ENCODE peak calls at places on chromosomes 16 and 17, in ten cellular contexts. J, L, P, X, N, Y, M, D, G and V are unnamed samples.

GRCh38 chr16:75011634-75012307 is 12.9 kb downstream of the ZNRF1 start:
- DNase-seq in J (peak; percentile 84), L (no peak), P (peak; percentile 31), X (no peak), N (no peak), Y (no peak), M (peak; percentile 93), D (peak; percentile 36), G (no peak), V (peak; percentile 91)

GRCh38 chr17:81910840-81911276 is 341 bp downstream of the PCYT2 start:
- DNase-seq in J (no peak), L (no peak), P (peak; percentile 58), X (peak; percentile 51), N (no peak), Y (no peak), M (peak; percentile 55), D (no peak), G (no peak), V (no peak)

GRCh38 chr17:64950871-64951270 is 31.6 kb upstream of the LRRC37A3 start:
- DNase-seq in J (no peak), L (no peak), P (no peak), X (no peak), N (no peak), Y (no peak), M (peak; percentile 23), D (no peak), G (no peak), V (no peak)

GRCh38 chr16:65779196-65779595 is 587.3 kb upstream of the CDH5 start:
- DNase-seq in J (no peak), L (no peak), P (no peak), X (no peak), N (no peak), Y (no peak), M (no peak), D (no peak), G (no peak), V (no peak)

GRCh38 chr17:80424261-80424660 is 9.3 kb downstream of the ENDOV start:
- DNase-seq in J (no peak), L (no peak), P (no peak), X (no peak), N (no peak), Y (no peak), M (no peak), D (no peak), G (no peak), V (no peak)

GRCh38 chr17:77691216-77692085 is 267.1 kb upstream of the TNRC6C start:
- DNase-seq in J (no peak), L (no peak), P (peak; percentile 46), X (no peak), N (no peak), Y (no peak), M (no peak), D (no peak), G (no peak), V (no peak)

GRCh38 chr16:80887062-80887461 is 82.7 kb upstream of the CDYL2 start:
- DNase-seq in J (no peak), L (no peak), P (no peak), X (no peak), N (no peak), Y (no peak), M (no peak), D (no peak), G (no peak), V (no peak)

GRCh38 chr16:85613609-85614337 is 651 bp downstream of the GSE1 start:
- DNase-seq in J (peak; percentile 33), L (peak; percentile 58), P (no peak), X (no peak), N (no peak), Y (peak; percentile 72), M (peak; percentile 79), D (no peak), G (no peak), V (peak; percentile 20)

GRCh38 chr17:65559802-65560627 is 1.4 kb downstream of the AXIN2 start:
- DNase-seq in J (no peak), L (no peak), P (no peak), X (no peak), N (no peak), Y (peak; percentile 34), M (peak; percentile 40), D (peak; percentile 17), G (no peak), V (no peak)

GRCh38 chr16:89565506-89566372 is 5.3 kb downstream of the RPL13 start:
- DNase-seq in J (peak; percentile 52), L (peak; percentile 72), P (peak; percentile 90), X (no peak), N (no peak), Y (peak; percentile 76), M (peak; percentile 71), D (peak; percentile 25), G (peak; percentile 24), V (peak; percentile 63)

GRCh38 chr17:78528541-78528940 is 48.7 kb downstream of the DNAH17 start:
- DNase-seq in J (no peak), L (no peak), P (peak; percentile 51), X (no peak), N (no peak), Y (no peak), M (no peak), D (no peak), G (no peak), V (no peak)

GRCh38 chr16:73064227-73064995 is 16.5 kb upstream of the ZFHX3 start:
- DNase-seq in J (peak; percentile 55), L (no peak), P (peak; percentile 40), X (peak; percentile 97), N (no peak), Y (no peak), M (peak; percentile 89), D (no peak), G (no peak), V (peak; percentile 75)

GRCh38 chr16:86566966-86567700 is 504 bp downstream of the FOXC2 start:
- DNase-seq in J (peak; percentile 61), L (no peak), P (no peak), X (no peak), N (no peak), Y (no peak), M (peak; percentile 82), D (no peak), G (no peak), V (peak; percentile 66)

GRCh38 chr17:42670199-42670924 is 6.4 kb downstream of the PLEKHH3 start:
- DNase-seq in J (no peak), L (no peak), P (no peak), X (no peak), N (no peak), Y (peak; percentile 41), M (no peak), D (no peak), G (no peak), V (no peak)

GRCh38 chr16:70480127-70481105 is 26.0 kb downstream of the FCSK start:
- DNase-seq in J (no peak), L (no peak), P (no peak), X (no peak), N (no peak), Y (no peak), M (no peak), D (no peak), G (no peak), V (no peak)

GRCh38 chr16:89383095-89384003 is 107.0 kb downstream of the ANKRD11 start:
- DNase-seq in J (peak; percentile 73), L (peak; percentile 62), P (no peak), X (peak; percentile 49), N (no peak), Y (peak; percentile 65), M (no peak), D (no peak), G (no peak), V (peak; percentile 70)

GRCh38 chr17:44522883-44523671 is 19.9 kb upstream of the GPATCH8 start:
- DNase-seq in J (peak; percentile 76), L (peak; percentile 65), P (peak; percentile 90), X (peak; percentile 61), N (no peak), Y (peak; percentile 69), M (peak; percentile 86), D (no peak), G (peak; percentile 7), V (peak; percentile 73)

GRCh38 chr16:58744497-58744896 is 10.4 kb upstream of the GOT2 start:
- DNase-seq in J (no peak), L (no peak), P (no peak), X (no peak), N (no peak), Y (no peak), M (no peak), D (no peak), G (no peak), V (no peak)

GRCh38 chr17:73798111-73798748 is 154.0 kb upstream of the SDK2 start:
- DNase-seq in J (peak; percentile 96), L (no peak), P (no peak), X (peak; percentile 63), N (no peak), Y (peak; percentile 40), M (peak; percentile 96), D (no peak), G (no peak), V (peak; percentile 29)

GRCh38 chr17:79001190-79002020 is 8.2 kb downstream of the CANT1 start:
- DNase-seq in J (no peak), L (no peak), P (no peak), X (no peak), N (no peak), Y (peak; percentile 9), M (no peak), D (no peak), G (no peak), V (no peak)

GRCh38 chr16:86708431-86708830 is 130.1 kb downstream of the FOXL1 start:
- DNase-seq in J (no peak), L (no peak), P (no peak), X (no peak), N (no peak), Y (no peak), M (no peak), D (no peak), G (no peak), V (no peak)

GRCh38 chr17:10094806-10095205 is 103.6 kb downstream of the GAS7 start:
- DNase-seq in J (peak; percentile 52), L (no peak), P (no peak), X (no peak), N (no peak), Y (no peak), M (no peak), D (no peak), G (no peak), V (no peak)

GRCh38 chr16:51383909-51384308 is 232.8 kb upstream of the SALL1 start:
- DNase-seq in J (no peak), L (no peak), P (no peak), X (no peak), N (no peak), Y (no peak), M (no peak), D (no peak), G (no peak), V (no peak)

GRCh38 chr17:40647549-40648325 is at the start of gene SMARCE1:
- DNase-seq in J (peak; percentile 83), L (peak; percentile 60), P (peak; percentile 89), X (peak; percentile 36), N (no peak), Y (peak; percentile 70), M (peak; percentile 86), D (peak; percentile 53), G (peak; percentile 58), V (peak; percentile 76)

GRCh38 chr16:88705746-88706287 is 391 bp downstream of the RNF166 start:
- DNase-seq in J (no peak), L (no peak), P (peak; percentile 54), X (no peak), N (no peak), Y (peak; percentile 43), M (peak; percentile 56), D (no peak), G (no peak), V (no peak)

GRCh38 chr17:79561486-79562116 is 49.2 kb downstream of the RBFOX3 start:
- DNase-seq in J (no peak), L (no peak), P (no peak), X (no peak), N (no peak), Y (no peak), M (no peak), D (no peak), G (no peak), V (no peak)

GRCh38 chr16:49757744-49758069 is 98.2 kb downstream of the ZNF423 start:
- DNase-seq in J (no peak), L (no peak), P (no peak), X (no peak), N (no peak), Y (no peak), M (no peak), D (no peak), G (no peak), V (no peak)

GRCh38 chr17:42200702-42201101 is 6.4 kb upstream of the GHDC start:
- DNase-seq in J (no peak), L (no peak), P (no peak), X (no peak), N (no peak), Y (peak; percentile 68), M (no peak), D (no peak), G (no peak), V (no peak)